ENCODE peak calls at places on chromosome X, in four cellular contexts. Y, H, N and U are unnamed samples.

GRCh38 chrX:39883664-39884063 is 214.1 kb downstream of the BCOR start:
- DNase-seq in N (no peak), Y (no peak), H (no peak), U (no peak)

GRCh38 chrX:150573702-150574101 is 5.3 kb downstream of the MTM1 start:
- DNase-seq in H (no peak), Y (no peak), N (no peak), U (no peak)

GRCh38 chrX:150205011-150205410 is 158.1 kb upstream of the MAMLD1 start:
- DNase-seq in N (no peak), Y (no peak), H (no peak), U (no peak)

GRCh38 chrX:102546818-102547493 is 30.4 kb upstream of the TMSB15A start:
- DNase-seq in H (no peak), N (no peak), Y (no peak), U (no peak)

GRCh38 chrX:54564942-54565341 is 34.9 kb downstream of the GNL3L start:
- DNase-seq in Y (no peak), N (no peak), H (no peak), U (no peak)

GRCh38 chrX:130075768-130076167 is 34.5 kb downstream of the ELF4 start:
- DNase-seq in Y (no peak), H (no peak), N (no peak), U (no peak)

GRCh38 chrX:118116308-118117068 is at the start of gene KLHL13:
- DNase-seq in N (no peak), H (no peak), Y (peak; percentile 81), U (peak; percentile 40)

GRCh38 chrX:71282514-71283408 is 674 bp upstream of the NONO start:
- DNase-seq in N (peak; percentile 29), Y (no peak), H (no peak), U (no peak)

GRCh38 chrX:18461431-18461830 is 36.0 kb downstream of the CDKL5 start:
- DNase-seq in Y (no peak), H (no peak), N (no peak), U (no peak)

GRCh38 chrX:149006235-149006634 is 498.9 kb downstream of the IDS start:
- DNase-seq in H (no peak), Y (no peak), N (no peak), U (no peak)

GRCh38 chrX:23783569-23784486 is 855 bp downstream of the SAT1 start:
- DNase-seq in Y (no peak), H (no peak), N (no peak), U (no peak)

GRCh38 chrX:31588355-31588754 is 516.5 kb upstream of the FTHL17 start:
- DNase-seq in Y (no peak), H (no peak), N (no peak), U (no peak)

GRCh38 chrX:80206647-80207046 is 192.1 kb downstream of the TBX22 start:
- DNase-seq in N (no peak), H (no peak), Y (no peak), U (no peak)

GRCh38 chrX:69155786-69156520 is 9.3 kb downstream of the PJA1 start:
- DNase-seq in N (no peak), Y (no peak), H (no peak), U (no peak)

GRCh38 chrX:30504309-30504708 is 73.3 kb downstream of the TASL start:
- DNase-seq in Y (peak; percentile 8), H (peak; percentile 5), N (peak; percentile 20), U (no peak)

GRCh38 chrX:73561791-73562190 is 1.2 kb upstream of the CHIC1 start:
- DNase-seq in Y (no peak), H (no peak), N (no peak), U (no peak)

GRCh38 chrX:133412246-133412645 is 3.0 kb downstream of the GPC4 start:
- DNase-seq in H (no peak), N (no peak), Y (no peak), U (no peak)

GRCh38 chrX:2710041-2710471 is 19.0 kb downstream of the CD99 start:
- DNase-seq in N (no peak), H (no peak), Y (no peak), U (no peak)

GRCh38 chrX:73944582-73944947 is 359.4 kb upstream of the ZCCHC13 start:
- DNase-seq in Y (no peak), N (no peak), H (no peak), U (no peak)

GRCh38 chrX:149540133-149540620 is 635 bp upstream of the EOLA1 start:
- DNase-seq in N (peak; percentile 70), H (no peak), Y (peak; percentile 82), U (peak; percentile 82)

GRCh38 chrX:119502727-119503483 is 34.7 kb downstream of the SLC25A5 start:
- DNase-seq in N (peak; percentile 65), H (no peak), Y (no peak), U (no peak)

GRCh38 chrX:29662759-29663503 is 552.4 kb upstream of the MAGEB2 start:
- DNase-seq in H (peak; percentile 7), N (peak; percentile 1), Y (no peak), U (no peak)

GRCh38 chrX:14676431-14676830 is 147.1 kb downstream of the GLRA2 start:
- DNase-seq in H (no peak), Y (no peak), N (no peak), U (no peak)

GRCh38 chrX:139204903-139205667 is 325.5 kb upstream of the F9 start:
- DNase-seq in N (no peak), H (no peak), Y (peak; percentile 51), U (peak; percentile 62)

GRCh38 chrX:129726307-129727111 is 12.3 kb upstream of the XPNPEP2 start:
- DNase-seq in N (peak; percentile 21), Y (peak; percentile 50), H (no peak), U (peak; percentile 79)

GRCh38 chrX:132775230-132775823 is 183.1 kb downstream of the HS6ST2 start:
- DNase-seq in Y (no peak), H (no peak), N (no peak), U (no peak)

GRCh38 chrX:115940888-115941332 is 229.6 kb upstream of the AGTR2 start:
- DNase-seq in H (peak; percentile 43), Y (no peak), N (peak; percentile 83), U (peak; percentile 39)

GRCh38 chrX:50697691-50698090 is 116.3 kb downstream of the SHROOM4 start:
- DNase-seq in H (no peak), Y (no peak), N (no peak), U (no peak)

GRCh38 chrX:97936296-97936695 is 1052.6 kb downstream of the RPA4 start:
- DNase-seq in Y (no peak), N (no peak), H (no peak), U (no peak)

GRCh38 chrX:111386884-111387283 is 25.1 kb downstream of the DCX start:
- DNase-seq in Y (no peak), H (no peak), N (no peak), U (no peak)

GRCh38 chrX:96383428-96383827 is 301.2 kb upstream of the DIAPH2 start:
- DNase-seq in Y (no peak), H (no peak), N (no peak), U (no peak)

GRCh38 chrX:49231333-49232000 is 1.7 kb downstream of the CACNA1F start:
- DNase-seq in N (no peak), H (no peak), Y (no peak), U (no peak)

GRCh38 chrX:3262906-3263305 is 83.5 kb downstream of the MXRA5 start:
- DNase-seq in H (no peak), N (peak; percentile 6), Y (no peak), U (no peak)

GRCh38 chrX:68749426-68749825 is 79.4 kb upstream of the EFNB1 start:
- DNase-seq in H (no peak), N (no peak), Y (no peak), U (no peak)

GRCh38 chrX:137227164-137227563 is 193.4 kb upstream of the GPR101 start:
- DNase-seq in Y (no peak), H (no peak), N (no peak), U (no peak)

GRCh38 chrX:134669378-134670098 is 11.3 kb upstream of the PLAC1 start:
- DNase-seq in H (no peak), N (no peak), Y (no peak), U (no peak)

GRCh38 chrX:102983205-102983604 is 46.1 kb downstream of the RAB40AL start:
- DNase-seq in Y (no peak), H (no peak), N (no peak), U (no peak)

GRCh38 chrX:110442631-110443030 is 84.0 kb downstream of the RTL9 start:
- DNase-seq in N (peak; percentile 54), H (no peak), Y (peak; percentile 53), U (peak; percentile 30)

GRCh38 chrX:125306335-125306866 is 13.3 kb upstream of the TEX13C start:
- DNase-seq in N (no peak), Y (no peak), H (no peak), U (no peak)

GRCh38 chrX:153903238-153903980 is 1.1 kb upstream of the AVPR2 start:
- DNase-seq in Y (no peak), N (no peak), H (no peak), U (no peak)
- TF ChIP-seq CREM in Y (no peak), N (no peak), H (no peak), U (no peak)

GRCh38 chrX:46575991-46576392 is 2.4 kb downstream of the CHST7 start:
- DNase-seq in Y (no peak), N (peak; percentile 48), H (no peak), U (no peak)
- TF ChIP-seq CREM in Y (no peak), N (no peak), H (no peak), U (no peak)

GRCh38 chrX:44874481-44875184 is 1.6 kb downstream of the KDM6A start:
- DNase-seq in H (no peak), N (no peak), Y (peak; percentile 31), U (no peak)
- TF ChIP-seq CREM in H (no peak), N (no peak), Y (no peak), U (no peak)

GRCh38 chrX:46333550-46333949 is 211.7 kb downstream of the ZNF674 start:
- DNase-seq in Y (no peak), H (no peak), N (no peak), U (no peak)
- TF ChIP-seq CREM in Y (no peak), H (no peak), N (no peak), U (no peak)